ENCODE peak calls at places on chromosomes 4 and X, in ten cellular contexts. N is Kasumi-1; M is activated gamma-delta T cell treated with anti-CD3 and anti-CD28 coated beads, Interleukin-2, amount 50 U/mL, for 16 hours; R is left ventricle myocardium superior; K is fibroblast of the aortic adventitia; T is activated T-helper 1 cell treated with anti-CD3 and anti-CD28 coated beads, Interleukin-12 subunit alpha, Interleukin-12 subunit beta, Interleukin-2, Interleukin-4 antibody, amounts not matched to agents 30 ng/mL and 10 ng/mL and 1 ng/mL, durations not matched to agents 14 hours and 24 hours and 36 hours; S is fibroblast of the conjunctiva; A is stimulated activated CD4-positive, alpha-beta T cell treated with anti-CD3 and anti-CD28 coated beads, Interleukin-1b, Interleukin-23, amount 100 ng/mL, for 1 hour; F is H4; V is fibroblast of mammary gland. C is an unnamed sample.
A peak's percentile ranks its signal among the peaks of the same experiment; 100 is the strongest.

GRCh38 chrX:21985332-21985777 is 44.8 kb downstream of the SMS start:
- DNase-seq in N (peak; percentile 85), M (peak; percentile 46), R (peak; percentile 45), K (peak; percentile 86), T (peak; percentile 36), S (peak; percentile 67), A (peak; percentile 4), F (peak; percentile 65), V (peak; percentile 85), C (peak; percentile 35)

GRCh38 chrX:147646949-147647717 is 264.6 kb upstream of the FMR1 start:
- DNase-seq in N (peak; percentile 2), M (no peak), R (no peak), K (no peak), T (no peak), S (no peak), A (no peak), F (no peak), V (no peak), C (no peak)

GRCh38 chrX:2538016-2538415 is 37.2 kb upstream of the DHRSX start:
- DNase-seq in N (no peak), M (no peak), R (no peak), K (peak; percentile 5), T (no peak), S (no peak), A (no peak), F (no peak), V (no peak), C (no peak)

GRCh38 chrX:53065066-53065465 is 16.5 kb downstream of the GPR173 start:
- DNase-seq in N (no peak), M (no peak), R (no peak), K (no peak), T (no peak), S (no peak), A (no peak), F (no peak), V (no peak), C (no peak)

GRCh38 chr4:108035691-108036090 is 46.0 kb downstream of the HADH start:
- DNase-seq in N (no peak), M (no peak), R (no peak), K (no peak), T (no peak), S (no peak), A (no peak), F (no peak), V (no peak), C (no peak)

GRCh38 chr4:10020106-10020505 is 1.2 kb downstream of the SLC2A9 start:
- DNase-seq in N (no peak), M (no peak), R (no peak), K (no peak), T (no peak), S (no peak), A (no peak), F (no peak), V (no peak), C (no peak)

GRCh38 chrX:134194915-134195314 is 42.1 kb upstream of the CCDC160 start:
- DNase-seq in N (no peak), M (no peak), R (no peak), K (no peak), T (no peak), S (no peak), A (no peak), F (no peak), V (no peak), C (no peak)

GRCh38 chr4:110172972-110173371 is 25.4 kb downstream of the ELOVL6 start:
- DNase-seq in N (no peak), M (no peak), R (no peak), K (no peak), T (no peak), S (no peak), A (no peak), F (no peak), V (no peak), C (no peak)

GRCh38 chr4:138542191-138542771 is 300.1 kb upstream of the SLC7A11 start:
- DNase-seq in N (no peak), M (no peak), R (no peak), K (no peak), T (no peak), S (no peak), A (no peak), F (no peak), V (peak; percentile 10), C (no peak)

GRCh38 chrX:8404443-8404842 is 60.2 kb upstream of the VCX3B start:
- DNase-seq in N (no peak), M (no peak), R (no peak), K (peak; percentile 3), T (no peak), S (no peak), A (no peak), F (peak; percentile 51), V (no peak), C (no peak)

GRCh38 chrX:6708041-6708440 is 173.1 kb upstream of the VCX3A start:
- DNase-seq in N (no peak), M (no peak), R (no peak), K (no peak), T (no peak), S (no peak), A (no peak), F (no peak), V (no peak), C (no peak)

GRCh38 chr4:78880874-78881492 is 58.3 kb downstream of the PAQR3 start:
- DNase-seq in N (no peak), M (no peak), R (no peak), K (no peak), T (no peak), S (no peak), A (no peak), F (no peak), V (no peak), C (no peak)

GRCh38 chr4:148540622-148541326 is 98.6 kb upstream of the NR3C2 start:
- DNase-seq in N (no peak), M (no peak), R (peak; percentile 41), K (no peak), T (no peak), S (no peak), A (no peak), F (no peak), V (no peak), C (no peak)

GRCh38 chrX:8273451-8273894 is 102.4 kb upstream of the VCX2 start:
- DNase-seq in N (no peak), M (no peak), R (no peak), K (no peak), T (no peak), S (no peak), A (no peak), F (no peak), V (no peak), C (no peak)

GRCh38 chr4:1720163-1720983 is 750 bp downstream of the TMEM129 start:
- DNase-seq in N (no peak), M (no peak), R (peak; percentile 74), K (peak; percentile 25), T (peak; percentile 40), S (no peak), A (no peak), F (peak; percentile 24), V (peak; percentile 29), C (no peak)

GRCh38 chr4:143586080-143586479 is 72.6 kb downstream of the SMARCA5 start:
- DNase-seq in N (no peak), M (no peak), R (no peak), K (peak; percentile 64), T (no peak), S (no peak), A (no peak), F (no peak), V (peak; percentile 23), C (no peak)

GRCh38 chrX:108000751-108001150 is 18.6 kb upstream of the TEX13B start:
- DNase-seq in N (no peak), M (no peak), R (no peak), K (peak; percentile 7), T (no peak), S (no peak), A (no peak), F (no peak), V (peak; percentile 27), C (no peak)

GRCh38 chrX:20530319-20530979 is 263.7 kb upstream of the RPS6KA3 start:
- DNase-seq in N (peak; percentile 19), M (peak; percentile 41), R (peak; percentile 23), K (peak; percentile 74), T (peak; percentile 19), S (peak; percentile 42), A (peak; percentile 13), F (peak; percentile 54), V (peak; percentile 65), C (no peak)

GRCh38 chr4:108794136-108794535 is 31.3 kb upstream of the ETNPPL start:
- DNase-seq in N (no peak), M (no peak), R (no peak), K (peak; percentile 43), T (no peak), S (no peak), A (no peak), F (no peak), V (no peak), C (no peak)

GRCh38 chr4:122285285-122285684 is 93.5 kb upstream of the ADAD1 start:
- DNase-seq in N (no peak), M (no peak), R (no peak), K (no peak), T (no peak), S (no peak), A (no peak), F (peak; percentile 7), V (peak; percentile 40), C (no peak)

GRCh38 chr4:140052050-140052449 is 101.9 kb downstream of the MAML3 start:
- DNase-seq in N (peak; percentile 28), M (no peak), R (peak; percentile 67), K (peak; percentile 57), T (no peak), S (no peak), A (no peak), F (peak; percentile 31), V (peak; percentile 58), C (no peak)

GRCh38 chrX:131424895-131425294 is 119.0 kb upstream of the OR13H1 start:
- DNase-seq in N (no peak), M (no peak), R (no peak), K (no peak), T (no peak), S (no peak), A (no peak), F (no peak), V (no peak), C (no peak)

GRCh38 chr4:54228563-54229501 is at the start of gene PDGFRA:
- DNase-seq in N (no peak), M (no peak), R (peak; percentile 74), K (peak; percentile 98), T (no peak), S (peak; percentile 97), A (no peak), F (no peak), V (peak; percentile 98), C (no peak)

GRCh38 chr4:16745009-16745408 is 153.4 kb downstream of the LDB2 start:
- DNase-seq in N (no peak), M (no peak), R (no peak), K (peak; percentile 91), T (no peak), S (peak; percentile 72), A (no peak), F (peak; percentile 51), V (peak; percentile 90), C (no peak)

GRCh38 chr4:54318904-54319303 is 89.8 kb downstream of the PDGFRA start:
- DNase-seq in N (peak; percentile 98), M (no peak), R (no peak), K (peak; percentile 63), T (peak; percentile 12), S (peak; percentile 35), A (no peak), F (peak; percentile 35), V (peak; percentile 62), C (no peak)

GRCh38 chrX:139044680-139045079 is 333.2 kb upstream of the FGF13 start:
- DNase-seq in N (no peak), M (no peak), R (no peak), K (no peak), T (no peak), S (no peak), A (no peak), F (no peak), V (no peak), C (no peak)

GRCh38 chr4:21949073-21949457 is 493 bp upstream of the KCNIP4 start:
- DNase-seq in N (no peak), M (no peak), R (peak; percentile 21), K (no peak), T (no peak), S (no peak), A (no peak), F (no peak), V (peak; percentile 20), C (no peak)

GRCh38 chr4:183173580-183174526 is 74.8 kb downstream of the WWC2 start:
- DNase-seq in N (no peak), M (no peak), R (no peak), K (peak; percentile 63), T (no peak), S (no peak), A (no peak), F (no peak), V (peak; percentile 34), C (no peak)

C was measured in effector memory CD4-positive, alpha-beta T cell.